ENCODE peak calls at places on chromosomes 11 and 22, in eight cellular contexts. H, B, L, A, F, S, R and V are unnamed samples.

GRCh38 chr11:45333506-45333971 is 47.4 kb upstream of the SYT13 start:
- DNase-seq in S (no peak), A (peak; percentile 80), H (peak; percentile 31), R (no peak), F (no peak), L (peak; percentile 65), B (no peak), V (no peak)

GRCh38 chr22:48100685-48101417 is 1338.4 kb downstream of the TBC1D22A start:
- DNase-seq in A (no peak), L (no peak), H (no peak), R (no peak), B (no peak), S (no peak), F (no peak), V (no peak)

GRCh38 chr22:27112273-27112672 is 454.9 kb downstream of the MIAT start:
- DNase-seq in A (no peak), H (no peak), S (no peak), R (no peak), F (no peak), B (no peak), L (no peak), V (no peak)

GRCh38 chr11:124170801-124171586 is 12.2 kb upstream of the OR10D3 start:
- DNase-seq in F (no peak), B (no peak), S (no peak), A (no peak), R (no peak), H (no peak), L (no peak), V (no peak)

GRCh38 chr11:34531663-34532062 is 18.1 kb upstream of the ELF5 start:
- DNase-seq in B (no peak), L (no peak), H (no peak), S (no peak), F (no peak), R (no peak), A (no peak), V (no peak)

GRCh38 chr22:31603081-31603525 is 58.9 kb downstream of the PISD start:
- DNase-seq in B (no peak), F (no peak), R (no peak), A (no peak), H (no peak), S (no peak), L (no peak), V (no peak)

GRCh38 chr11:47399860-47400812 is 8.3 kb upstream of the SLC39A13 start:
- DNase-seq in F (no peak), R (peak; percentile 51), L (no peak), A (peak; percentile 88), H (no peak), S (peak; percentile 81), B (no peak), V (no peak)

GRCh38 chr11:114152162-114152561 is 92.7 kb downstream of the ZBTB16 start:
- DNase-seq in B (no peak), F (no peak), A (no peak), L (no peak), S (no peak), R (no peak), H (no peak), V (no peak)

GRCh38 chr11:120122921-120123683 is 14.8 kb downstream of the TRIM29 start:
- DNase-seq in A (no peak), S (no peak), L (no peak), B (no peak), H (no peak), R (no peak), F (no peak), V (no peak)

GRCh38 chr11:2541881-2542361 is 97.1 kb downstream of the KCNQ1 start:
- DNase-seq in H (no peak), A (no peak), S (no peak), R (no peak), F (no peak), B (no peak), L (no peak), V (no peak)

GRCh38 chr11:12017243-12017678 is 8.8 kb upstream of the DKK3 start:
- DNase-seq in B (no peak), A (no peak), F (no peak), L (peak; percentile 85), H (no peak), S (no peak), R (no peak), V (no peak)

GRCh38 chr11:34044664-34045485 is 6.7 kb upstream of the CAPRIN1 start:
- DNase-seq in S (no peak), H (no peak), F (peak; percentile 23), A (no peak), R (no peak), B (peak; percentile 74), L (peak; percentile 82), V (no peak)